ENCODE peak calls at places on chromosomes 6 and 20, in eight cellular contexts. N is neuronal stem cell, B is tibial artery, J is PC-9, H is ovary, Z is left lung, G is endodermal cell, M is stomach. T is an unnamed sample. For H3K36me3, the result is how much of the 10 kb centered on the place peaks cover.

GRCh38 chr6:89432875-89433636 is at the start of gene ANKRD6:
- DNase-seq in J (peak), H (peak), M (peak), Z (peak), B (peak), N (peak), G (peak), T (peak)

GRCh38 chr6:28597217-28597835 is 71.6 kb downstream of the GPX5 start:
- DNase-seq in Z (no peak), M (no peak), B (no peak), H (no peak), G (peak), N (no peak), J (peak), T (peak)

GRCh38 chr6:13872681-13873080 is 52.1 kb upstream of the RNF182 start:
- DNase-seq in J (no peak), N (no peak), G (no peak), M (no peak), H (no peak), B (no peak), Z (no peak), T (no peak)

GRCh38 chr6:155245193-155245592 is 18.6 kb upstream of the CLDN20 start:
- DNase-seq in G (peak), M (no peak), H (no peak), N (no peak), Z (no peak), J (no peak), B (no peak), T (no peak)

GRCh38 chr20:35171753-35172433 is at the start of gene PROCR:
- DNase-seq in B (peak), G (peak), Z (peak), N (peak), M (peak), J (peak), H (peak), T (no peak)

GRCh38 chr6:126553856-126554255 is 213.9 kb downstream of the CENPW start:
- DNase-seq in Z (no peak), N (no peak), B (no peak), G (no peak), H (no peak), M (no peak), J (no peak), T (no peak)

GRCh38 chr20:20267685-20268429 is 100.0 kb upstream of the INSM1 start:
- DNase-seq in M (no peak), H (no peak), J (no peak), B (peak), G (peak), Z (no peak), N (no peak), T (no peak)

GRCh38 chr6:25506020-25506419 is 146.0 kb upstream of the SCGN start:
- DNase-seq in J (no peak), G (no peak), H (no peak), Z (no peak), B (no peak), M (no peak), N (no peak), T (no peak)

GRCh38 chr6:46706464-46706863 is 18.8 kb downstream of the TDRD6 start:
- DNase-seq in J (no peak), B (no peak), Z (no peak), H (no peak), M (no peak), N (no peak), G (no peak), T (no peak)

GRCh38 chr20:47209982-47210381 is 146.5 kb downstream of the ZMYND8 start:
- DNase-seq in J (no peak), M (no peak), G (no peak), B (no peak), Z (no peak), N (no peak), H (no peak), T (no peak)
- H3K36me3 ChIP-seq in J (under half), M (half or more), G (half or more), B (half or more), Z (half or more), N (half or more), H (under half), T (under half)

DNA sequence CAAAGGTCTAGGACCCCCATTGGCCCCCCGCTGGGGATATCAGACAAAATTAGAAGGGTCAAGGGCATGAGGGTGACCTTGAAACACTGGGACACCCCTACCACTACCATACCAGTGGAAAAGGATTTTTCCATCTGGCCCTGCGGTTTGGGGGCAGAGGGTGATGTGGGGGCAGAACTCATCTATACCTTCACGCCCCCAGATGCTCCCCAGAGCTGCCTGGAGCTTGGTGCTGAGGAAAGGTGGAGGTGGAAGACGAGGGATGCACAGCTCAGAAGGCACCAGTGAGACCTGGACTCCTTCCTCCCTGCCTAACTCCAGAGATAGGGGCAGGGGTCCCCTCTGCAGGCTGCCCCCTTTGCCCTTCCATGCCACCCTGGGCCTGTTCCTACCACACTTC is 1.1 kb downstream of the COX4I2 start:
- DNase-seq in J (no peak), M (no peak), N (no peak), Z (no peak), H (no peak), G (no peak), B (no peak), T (no peak)
- H3K4me3 ChIP-seq in J (no peak), M (no peak), N (no peak), Z (no peak), H (no peak), G (no peak), B (no peak), T (no peak)

GRCh38 chr6:44342052-44342451 is 398 bp upstream of the SPATS1 start:
- DNase-seq in H (peak), N (no peak), J (no peak), G (no peak), B (peak), M (no peak), Z (no peak), T (no peak)
- H3K36me3 ChIP-seq in H (under half), N (under half), J (under half), G (under half), B (under half), M (under half), Z (under half), T (under half)

GRCh38 chr6:30113843-30114242 is 953 bp upstream of the TRIM31 start:
- DNase-seq in H (no peak), N (no peak), M (no peak), B (no peak), Z (no peak), J (no peak), G (no peak), T (no peak)
- H3K4me3 ChIP-seq in H (no peak), N (no peak), M (no peak), B (no peak), Z (no peak), J (peak), G (no peak), T (no peak)

DNA sequence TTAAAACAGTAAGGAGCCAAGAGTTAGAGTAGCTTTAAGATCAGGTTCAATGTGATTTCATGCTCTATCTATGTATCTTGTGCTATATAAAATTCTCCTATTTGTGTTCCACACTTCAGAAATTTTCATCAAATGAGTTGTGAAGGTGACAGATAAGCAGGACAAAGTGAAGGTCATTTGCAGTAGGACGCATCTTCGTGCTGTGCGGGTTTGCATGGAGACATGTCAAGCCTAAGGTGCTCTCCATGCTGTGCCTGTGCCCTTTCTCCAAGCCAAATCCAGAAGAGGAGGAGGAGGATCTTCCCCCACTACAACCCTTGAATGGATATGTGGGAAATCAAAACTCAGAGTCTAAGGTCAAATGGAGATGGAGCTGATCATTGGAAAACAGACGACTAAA is 147.3 kb upstream of the NEDD9 start:
- DNase-seq in Z (no peak), G (no peak), J (no peak), N (no peak), B (no peak), H (no peak), M (no peak), T (no peak)
- H3K36me3 ChIP-seq in Z (under half), G (under half), J (under half), N (under half), B (under half), H (under half), M (under half), T (under half)

DNA sequence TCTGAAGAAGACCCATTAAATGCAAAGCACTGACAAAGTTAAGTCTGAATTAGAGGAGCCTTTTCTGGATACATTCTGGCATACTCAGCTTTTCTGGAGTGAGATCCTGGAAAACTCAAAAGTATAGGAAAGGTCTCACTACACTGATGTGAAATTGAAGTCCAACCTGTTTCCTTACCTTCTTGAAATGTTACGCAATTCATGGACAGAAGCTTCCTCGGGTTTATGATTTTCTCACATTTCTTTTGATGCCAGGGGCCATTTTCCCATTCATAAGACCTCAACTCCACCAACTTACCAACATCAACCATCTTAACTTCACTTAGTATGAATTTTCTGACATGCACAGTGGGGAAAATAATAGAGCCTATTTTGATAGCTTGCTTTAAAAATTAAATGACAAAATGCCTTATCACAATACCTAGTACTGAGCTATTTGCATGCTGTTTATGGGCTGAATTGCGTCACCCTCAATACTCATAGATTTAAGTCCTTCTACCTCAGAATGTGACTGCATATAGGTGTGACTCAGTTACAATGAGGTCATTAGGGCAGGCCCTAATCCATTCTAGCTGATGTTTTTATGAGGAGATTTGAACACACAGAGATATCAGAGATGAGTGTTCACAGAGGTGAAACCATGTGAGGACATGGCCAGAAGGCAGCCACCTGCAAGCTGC is 73.4 kb upstream of the RAB32 start:
- DNase-seq in Z (no peak), M (no peak), J (no peak), G (no peak), B (no peak), N (no peak), H (no peak), T (no peak)
- H3K4me3 ChIP-seq in Z (no peak), M (no peak), J (no peak), G (no peak), B (no peak), N (no peak), H (no peak), T (no peak)

DNA sequence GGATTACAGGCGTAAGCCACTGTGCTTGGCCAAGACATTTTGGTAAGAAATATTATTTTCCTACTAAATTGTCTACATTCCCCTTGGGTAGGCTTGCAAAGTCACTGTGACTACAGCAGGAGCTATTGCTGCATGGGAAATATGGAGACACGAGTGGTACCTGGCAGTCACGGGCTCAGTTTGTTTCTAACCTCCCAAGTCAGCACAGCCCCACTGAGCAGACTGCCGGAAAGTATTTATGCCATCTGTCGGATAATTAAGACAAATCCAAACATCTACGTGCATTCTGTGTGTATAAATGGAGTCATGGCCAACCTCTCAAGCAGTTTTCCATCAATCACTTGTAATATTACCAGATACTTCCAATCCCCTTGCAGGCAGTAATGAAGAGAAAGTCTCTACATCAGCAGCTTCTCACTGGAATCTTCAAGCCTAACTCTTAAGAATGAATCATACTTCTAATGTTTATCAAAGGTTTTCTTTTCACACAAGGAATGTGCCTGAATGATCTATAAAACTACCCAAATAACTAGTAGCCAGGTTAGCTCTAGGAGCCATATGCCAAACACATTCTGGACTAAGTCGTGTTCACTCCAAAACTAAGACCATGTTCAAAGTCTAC is 20.1 kb downstream of the PSMB1 start:
- DNase-seq in J (no peak), N (no peak), G (no peak), B (no peak), M (no peak), Z (no peak), H (no peak), T (no peak)
- H3K36me3 ChIP-seq in J (under half), N (half or more), G (half or more), B (half or more), M (half or more), Z (half or more), H (under half), T (under half)

T was measured in GM06990.